ENCODE peak calls at places on chromosomes 11 and 22, in four cellular contexts. M, H, W and S are unnamed samples.

GRCh38 chr11:31240340-31240904 is 129.1 kb downstream of the DCDC1 start:
- DNase-seq in W (no peak), H (peak; percentile 27), M (peak; percentile 59), S (peak; percentile 39)

GRCh38 chr22:33920927-33921575 is 775 bp upstream of the LARGE1 start:
- DNase-seq in M (peak; percentile 86), H (peak; percentile 92), W (peak; percentile 43), S (peak; percentile 100)

GRCh38 chr11:57072640-57073039 is 83.9 kb downstream of the OR5AK2 start:
- DNase-seq in W (no peak), M (no peak), H (no peak), S (no peak)

GRCh38 chr11:62433553-62434301 is 14.9 kb downstream of the SCGB1A1 start:
- DNase-seq in W (no peak), H (no peak), M (no peak), S (no peak)

GRCh38 chr22:38824587-38824986 is 19.2 kb downstream of the NPTXR start:
- DNase-seq in W (no peak), H (peak; percentile 72), M (peak; percentile 73), S (peak; percentile 89)

GRCh38 chr22:48145738-48146137 is 1383.3 kb downstream of the TBC1D22A start:
- DNase-seq in M (no peak), H (no peak), W (peak; percentile 8), S (no peak)

GRCh38 chr11:16352707-16353106 is 3.6 kb downstream of the SOX6 start:
- DNase-seq in W (no peak), M (no peak), H (no peak), S (no peak)

GRCh38 chr22:36349726-36350125 is 38.0 kb downstream of the MYH9 start:
- DNase-seq in H (no peak), M (no peak), W (no peak), S (no peak)

GRCh38 chr11:102914238-102915043 is 39.7 kb upstream of the MMP12 start:
- DNase-seq in W (no peak), H (no peak), M (peak; percentile 4), S (peak; percentile 34)

GRCh38 chr11:46134540-46134939 is 13.3 kb upstream of the PHF21A start:
- DNase-seq in M (no peak), W (no peak), H (no peak), S (peak; percentile 32)
- TF ChIP-seq NR2C2 in M (no peak), W (no peak), H (no peak), S (no peak)

GRCh38 chr11:59200421-59200746 is 12.3 kb downstream of the MPEG1 start:
- DNase-seq in H (no peak), W (no peak), M (no peak), S (no peak)

GRCh38 chr11:59195596-59195995 is 17.1 kb downstream of the MPEG1 start:
- DNase-seq in M (no peak), H (no peak), W (no peak), S (no peak)

GRCh38 chr11:59196777-59197176 is 15.9 kb downstream of the MPEG1 start:
- DNase-seq in W (no peak), H (no peak), M (no peak), S (no peak)

GRCh38 chr11:59199546-59200420 is 12.9 kb downstream of the MPEG1 start:
- DNase-seq in W (peak; percentile 95), M (no peak), H (no peak), S (no peak)

DNA sequence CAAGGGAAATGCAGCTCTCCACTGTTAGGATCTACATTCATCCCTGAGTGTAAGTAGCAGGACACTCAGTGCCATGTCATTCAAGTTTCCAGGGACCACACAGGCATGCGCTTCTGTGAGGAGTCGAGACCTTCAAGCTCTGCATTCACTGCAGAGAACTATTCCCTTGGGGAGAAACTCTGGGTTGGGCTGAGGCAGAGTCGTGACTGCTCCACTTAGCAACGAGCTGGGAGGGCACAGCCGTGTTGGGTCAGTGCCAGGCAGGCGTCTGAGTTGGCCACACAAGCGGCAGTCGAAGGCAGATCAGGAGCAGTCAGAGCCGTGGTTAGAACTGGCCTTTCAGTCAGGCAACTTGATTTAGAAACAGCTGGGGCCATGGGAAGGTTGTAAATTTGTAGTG is 14.7 kb downstream of the MPEG1 start:
- DNase-seq in H (no peak), M (no peak), W (no peak), S (no peak)
- TF ChIP-seq NR2C2 in H (no peak), M (no peak), W (no peak), S (no peak)

GRCh38 chr22:16804882-16805281 is 20.3 kb downstream of the XKR3 start:
- DNase-seq in M (no peak), W (no peak), H (peak; percentile 8), S (no peak)

GRCh38 chr22:16807109-16807508 is 18.1 kb downstream of the XKR3 start:
- DNase-seq in M (no peak), W (no peak), H (peak; percentile 9), S (no peak)

GRCh38 chr22:16803255-16803917 is 21.8 kb downstream of the XKR3 start:
- DNase-seq in M (no peak), H (no peak), W (no peak), S (no peak)

GRCh38 chr22:16808744-16809143 is 16.5 kb downstream of the XKR3 start:
- DNase-seq in W (no peak), M (no peak), H (peak; percentile 6), S (no peak)

DNA sequence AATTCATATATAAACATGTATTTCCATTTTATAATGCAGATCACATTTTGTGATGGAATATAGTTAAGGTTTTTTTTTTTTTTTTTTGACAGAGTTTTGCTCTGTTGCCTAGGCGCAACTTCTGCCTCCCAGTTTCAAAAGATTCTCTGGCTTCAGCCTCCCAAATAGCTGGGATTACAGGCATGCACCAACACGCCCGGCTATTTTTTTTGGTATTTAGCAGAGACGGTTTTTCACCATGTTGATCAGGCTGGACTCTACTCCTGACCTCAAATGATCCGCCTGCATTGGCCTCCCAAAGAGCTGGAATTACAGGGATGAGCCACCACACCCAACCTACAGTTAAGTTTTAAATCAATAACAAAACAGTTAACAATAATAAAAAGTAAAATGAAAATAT is 18.8 kb downstream of the XKR3 start:
- DNase-seq in M (no peak), W (no peak), H (no peak), S (no peak)
- TF ChIP-seq NR2C2 in M (no peak), W (no peak), H (no peak), S (no peak)

GRCh38 chr11:122146475-122146874 is 30.5 kb upstream of the BLID start:
- DNase-seq in H (no peak), M (no peak), W (no peak), S (no peak)

GRCh38 chr11:122141757-122142156 is 25.7 kb upstream of the BLID start:
- DNase-seq in M (no peak), W (no peak), H (no peak), S (no peak)

GRCh38 chr11:122140535-122140934 is 24.5 kb upstream of the BLID start:
- DNase-seq in M (no peak), W (no peak), H (no peak), S (no peak)

GRCh38 chr11:122145715-122146274 is 29.8 kb upstream of the BLID start:
- DNase-seq in M (no peak), W (no peak), H (no peak), S (no peak)

DNA sequence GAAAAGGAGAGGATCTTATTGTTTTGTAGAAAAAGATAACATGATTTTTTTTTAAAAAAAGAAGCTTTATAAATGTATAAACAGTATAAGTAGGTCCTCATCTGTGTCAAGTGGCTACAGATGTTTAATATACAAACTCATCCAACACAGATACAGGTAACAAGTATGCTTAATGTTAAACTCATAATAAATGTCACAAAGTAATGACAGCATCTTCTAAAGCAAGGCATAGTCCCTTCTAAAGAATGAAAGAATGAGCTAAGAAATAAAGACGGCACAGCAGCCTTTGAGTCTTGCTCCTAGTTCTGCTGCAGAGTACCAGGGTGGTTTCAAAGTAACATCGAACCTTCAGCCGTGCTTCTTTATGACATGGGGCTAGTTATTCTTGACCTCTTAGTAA is 28.7 kb upstream of the BLID start:
- DNase-seq in M (no peak), H (no peak), W (no peak), S (no peak)
- TF ChIP-seq NR2C2 in M (no peak), H (no peak), W (no peak), S (no peak)

GRCh38 chr22:44191036-44191454 is 10.3 kb downstream of the PARVG start:
- DNase-seq in H (no peak), M (no peak), W (no peak), S (no peak)
- TF ChIP-seq NR2C2 in H (no peak), M (no peak), W (no peak), S (no peak)

GRCh38 chr11:371051-371450 is 1.8 kb downstream of the B4GALNT4 start:
- DNase-seq in H (no peak), M (no peak), W (no peak), S (peak; percentile 22)

GRCh38 chr11:370087-370941 is 1.0 kb downstream of the B4GALNT4 start:
- DNase-seq in H (peak; percentile 60), M (no peak), W (no peak), S (peak; percentile 73)

GRCh38 chr11:367956-368413 is 1.3 kb upstream of the B4GALNT4 start:
- DNase-seq in W (no peak), H (no peak), M (no peak), S (no peak)

GRCh38 chr11:369336-370018 is at the start of gene B4GALNT4:
- DNase-seq in W (no peak), M (no peak), H (peak; percentile 95), S (peak; percentile 40)

GRCh38 chr11:368414-369335 is 624 bp upstream of the B4GALNT4 start:
- DNase-seq in W (no peak), M (peak; percentile 27), H (peak; percentile 82), S (peak; percentile 43)
- TF ChIP-seq NR2C2 in W (no peak), M (no peak), H (no peak), S (no peak)

GRCh38 chr11:345179-345578 is 24.1 kb upstream of the B4GALNT4 start:
- DNase-seq in H (no peak), W (no peak), M (no peak), S (no peak)
- TF ChIP-seq NR2C2 in H (no peak), W (no peak), M (no peak), S (no peak)

GRCh38 chr11:69477111-69477510 is 4.4 kb upstream of the LINC01488 start:
- DNase-seq in W (no peak), H (no peak), M (no peak), S (no peak)
- TF ChIP-seq NR2C2 in W (no peak), H (no peak), M (no peak), S (no peak)

DNA sequence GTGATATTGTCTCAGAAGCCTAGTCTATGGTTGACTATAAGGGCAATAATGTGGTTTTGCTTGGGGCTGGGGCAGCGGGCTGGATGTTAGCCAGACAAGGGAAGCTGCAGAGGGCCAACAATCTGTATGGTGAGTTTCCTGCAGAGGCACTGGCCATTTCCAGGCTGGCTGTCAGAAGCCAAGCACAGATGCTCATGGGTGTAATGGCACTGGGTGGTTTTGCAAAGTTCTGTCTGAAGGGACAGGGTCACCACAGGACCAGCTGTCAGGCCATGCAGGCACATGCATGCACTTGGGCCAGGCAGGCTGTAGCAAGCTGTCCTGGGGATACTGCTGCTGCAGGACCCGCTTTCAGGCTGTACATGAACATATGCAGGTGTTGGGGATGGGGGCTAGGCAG is 41.7 kb upstream of the MUC15 start:
- DNase-seq in H (no peak), M (no peak), W (no peak), S (no peak)
- TF ChIP-seq NR2C2 in H (no peak), M (no peak), W (no peak), S (no peak)